ENCODE peak calls at places on chromosome 7, in seven cellular contexts. One of them, this sample, is unnamed.
A peak's percentile ranks its signal among the peaks of the same experiment; 100 is the strongest.

GRCh38 chr7:78254397-78255055 is 456.0 kb downstream of the PHTF2 start:
- DNase-seq in germinal center: no peak
- DNase-seq in heart left ventricle: no peak
- DNase-seq in stimulated activated CD8-positive, alpha-beta memory T cell treated with anti-CD3 and anti-CD28 coated beads, Interleukin-7, amount 100 ng/mL, for 1 hour: no peak
- DNase-seq in BE2C: no peak
- DNase-seq in EH: no peak
- DNase-seq in ovary: no peak
- DNase-seq in this sample: no peak

GRCh38 chr7:2032030-2032875 is 200.5 kb downstream of the MAD1L1 start:
- DNase-seq in germinal center: no peak
- DNase-seq in heart left ventricle: peak; percentile 68
- DNase-seq in stimulated activated CD8-positive, alpha-beta memory T cell treated with anti-CD3 and anti-CD28 coated beads, Interleukin-7, amount 100 ng/mL, for 1 hour: no peak
- DNase-seq in BE2C: peak; percentile 38
- DNase-seq in EH: peak; percentile 67
- DNase-seq in ovary: no peak
- DNase-seq in this sample: no peak

GRCh38 chr7:131355917-131356777 is 28.5 kb downstream of the MKLN1 start:
- DNase-seq in germinal center: no peak
- DNase-seq in heart left ventricle: peak; percentile 29
- DNase-seq in stimulated activated CD8-positive, alpha-beta memory T cell treated with anti-CD3 and anti-CD28 coated beads, Interleukin-7, amount 100 ng/mL, for 1 hour: no peak
- DNase-seq in BE2C: no peak
- DNase-seq in EH: no peak
- DNase-seq in ovary: no peak
- DNase-seq in this sample: no peak

GRCh38 chr7:155858521-155859061 is 46.3 kb upstream of the SHH start:
- DNase-seq in germinal center: no peak
- DNase-seq in heart left ventricle: no peak
- DNase-seq in stimulated activated CD8-positive, alpha-beta memory T cell treated with anti-CD3 and anti-CD28 coated beads, Interleukin-7, amount 100 ng/mL, for 1 hour: no peak
- DNase-seq in BE2C: no peak
- DNase-seq in EH: peak; percentile 3
- DNase-seq in ovary: no peak
- DNase-seq in this sample: no peak

GRCh38 chr7:22726849-22727792 is at the start of gene IL6:
- DNase-seq in germinal center: no peak
- DNase-seq in heart left ventricle: peak; percentile 91
- DNase-seq in stimulated activated CD8-positive, alpha-beta memory T cell treated with anti-CD3 and anti-CD28 coated beads, Interleukin-7, amount 100 ng/mL, for 1 hour: no peak
- DNase-seq in BE2C: peak; percentile 85
- DNase-seq in EH: peak; percentile 95
- DNase-seq in ovary: peak; percentile 88
- DNase-seq in this sample: peak; percentile 67

GRCh38 chr7:600149-600814 is 80.6 kb upstream of the PDGFA start:
- DNase-seq in germinal center: no peak
- DNase-seq in heart left ventricle: peak; percentile 13
- DNase-seq in stimulated activated CD8-positive, alpha-beta memory T cell treated with anti-CD3 and anti-CD28 coated beads, Interleukin-7, amount 100 ng/mL, for 1 hour: no peak
- DNase-seq in BE2C: no peak
- DNase-seq in EH: no peak
- DNase-seq in ovary: peak; percentile 19
- DNase-seq in this sample: no peak

GRCh38 chr7:27032843-27033242 is 63.0 kb downstream of the HOXA1 start:
- DNase-seq in germinal center: no peak
- DNase-seq in heart left ventricle: no peak
- DNase-seq in stimulated activated CD8-positive, alpha-beta memory T cell treated with anti-CD3 and anti-CD28 coated beads, Interleukin-7, amount 100 ng/mL, for 1 hour: no peak
- DNase-seq in BE2C: no peak
- DNase-seq in EH: peak; percentile 74
- DNase-seq in ovary: no peak
- DNase-seq in this sample: no peak

GRCh38 chr7:44212018-44212417 is 11.2 kb downstream of the YKT6 start:
- DNase-seq in germinal center: no peak
- DNase-seq in heart left ventricle: no peak
- DNase-seq in stimulated activated CD8-positive, alpha-beta memory T cell treated with anti-CD3 and anti-CD28 coated beads, Interleukin-7, amount 100 ng/mL, for 1 hour: no peak
- DNase-seq in BE2C: no peak
- DNase-seq in EH: no peak
- DNase-seq in ovary: peak; percentile 17
- DNase-seq in this sample: no peak

GRCh38 chr7:40024048-40024447 is 74.0 kb downstream of the CDK13 start:
- DNase-seq in germinal center: no peak
- DNase-seq in heart left ventricle: no peak
- DNase-seq in stimulated activated CD8-positive, alpha-beta memory T cell treated with anti-CD3 and anti-CD28 coated beads, Interleukin-7, amount 100 ng/mL, for 1 hour: no peak
- DNase-seq in BE2C: no peak
- DNase-seq in EH: no peak
- DNase-seq in ovary: no peak
- DNase-seq in this sample: no peak

GRCh38 chr7:142445019-142445686 is 187.3 kb upstream of the PRSS58 start:
- DNase-seq in germinal center: no peak
- DNase-seq in heart left ventricle: no peak
- DNase-seq in stimulated activated CD8-positive, alpha-beta memory T cell treated with anti-CD3 and anti-CD28 coated beads, Interleukin-7, amount 100 ng/mL, for 1 hour: no peak
- DNase-seq in BE2C: no peak
- DNase-seq in EH: no peak
- DNase-seq in ovary: no peak
- DNase-seq in this sample: no peak

GRCh38 chr7:68107256-68107655 is 1110.6 kb downstream of the TYW1 start:
- DNase-seq in germinal center: no peak
- DNase-seq in heart left ventricle: peak; percentile 52
- DNase-seq in stimulated activated CD8-positive, alpha-beta memory T cell treated with anti-CD3 and anti-CD28 coated beads, Interleukin-7, amount 100 ng/mL, for 1 hour: no peak
- DNase-seq in BE2C: no peak
- DNase-seq in EH: no peak
- DNase-seq in ovary: no peak
- DNase-seq in this sample: no peak

GRCh38 chr7:99953649-99954048 is 22.2 kb downstream of the AZGP1 start:
- DNase-seq in germinal center: no peak
- DNase-seq in heart left ventricle: no peak
- DNase-seq in stimulated activated CD8-positive, alpha-beta memory T cell treated with anti-CD3 and anti-CD28 coated beads, Interleukin-7, amount 100 ng/mL, for 1 hour: no peak
- DNase-seq in BE2C: no peak
- DNase-seq in EH: peak; percentile 40
- DNase-seq in ovary: no peak
- DNase-seq in this sample: no peak

GRCh38 chr7:105567821-105568220 is 13.5 kb downstream of the EFCAB10 start:
- DNase-seq in germinal center: no peak
- DNase-seq in heart left ventricle: no peak
- DNase-seq in stimulated activated CD8-positive, alpha-beta memory T cell treated with anti-CD3 and anti-CD28 coated beads, Interleukin-7, amount 100 ng/mL, for 1 hour: no peak
- DNase-seq in BE2C: no peak
- DNase-seq in EH: peak; percentile 11
- DNase-seq in ovary: no peak
- DNase-seq in this sample: no peak

GRCh38 chr7:17342726-17343125 is 44.3 kb downstream of the AHR start:
- DNase-seq in germinal center: no peak
- DNase-seq in heart left ventricle: no peak
- DNase-seq in stimulated activated CD8-positive, alpha-beta memory T cell treated with anti-CD3 and anti-CD28 coated beads, Interleukin-7, amount 100 ng/mL, for 1 hour: no peak
- DNase-seq in BE2C: no peak
- DNase-seq in EH: peak; percentile 18
- DNase-seq in ovary: no peak
- DNase-seq in this sample: no peak

GRCh38 chr7:18508441-18509427 is 13.2 kb downstream of the HDAC9 start:
- DNase-seq in germinal center: no peak
- DNase-seq in heart left ventricle: no peak
- DNase-seq in stimulated activated CD8-positive, alpha-beta memory T cell treated with anti-CD3 and anti-CD28 coated beads, Interleukin-7, amount 100 ng/mL, for 1 hour: no peak
- DNase-seq in BE2C: no peak
- DNase-seq in EH: peak; percentile 98
- DNase-seq in ovary: no peak
- DNase-seq in this sample: no peak

GRCh38 chr7:159061674-159062212 is 82.9 kb downstream of the VIPR2 start:
- DNase-seq in germinal center: no peak
- DNase-seq in heart left ventricle: no peak
- DNase-seq in stimulated activated CD8-positive, alpha-beta memory T cell treated with anti-CD3 and anti-CD28 coated beads, Interleukin-7, amount 100 ng/mL, for 1 hour: no peak
- DNase-seq in BE2C: no peak
- DNase-seq in EH: no peak
- DNase-seq in ovary: no peak
- DNase-seq in this sample: no peak

GRCh38 chr7:31307941-31308340 is 32.6 kb downstream of the NEUROD6 start:
- DNase-seq in germinal center: no peak
- DNase-seq in heart left ventricle: no peak
- DNase-seq in stimulated activated CD8-positive, alpha-beta memory T cell treated with anti-CD3 and anti-CD28 coated beads, Interleukin-7, amount 100 ng/mL, for 1 hour: no peak
- DNase-seq in BE2C: no peak
- DNase-seq in EH: no peak
- DNase-seq in ovary: no peak
- DNase-seq in this sample: no peak

GRCh38 chr7:18607025-18607424 is 111.5 kb downstream of the HDAC9 start:
- DNase-seq in germinal center: no peak
- DNase-seq in heart left ventricle: no peak
- DNase-seq in stimulated activated CD8-positive, alpha-beta memory T cell treated with anti-CD3 and anti-CD28 coated beads, Interleukin-7, amount 100 ng/mL, for 1 hour: no peak
- DNase-seq in BE2C: no peak
- DNase-seq in EH: peak; percentile 35
- DNase-seq in ovary: no peak
- DNase-seq in this sample: no peak

GRCh38 chr7:105940111-105940510 is 23.0 kb upstream of the CDHR3 start:
- DNase-seq in germinal center: no peak
- DNase-seq in heart left ventricle: no peak
- DNase-seq in stimulated activated CD8-positive, alpha-beta memory T cell treated with anti-CD3 and anti-CD28 coated beads, Interleukin-7, amount 100 ng/mL, for 1 hour: no peak
- DNase-seq in BE2C: peak; percentile 27
- DNase-seq in EH: no peak
- DNase-seq in ovary: no peak
- DNase-seq in this sample: no peak

GRCh38 chr7:131961281-131961680 is 404.9 kb upstream of the PODXL start:
- DNase-seq in germinal center: no peak
- DNase-seq in heart left ventricle: no peak
- DNase-seq in stimulated activated CD8-positive, alpha-beta memory T cell treated with anti-CD3 and anti-CD28 coated beads, Interleukin-7, amount 100 ng/mL, for 1 hour: no peak
- DNase-seq in BE2C: no peak
- DNase-seq in EH: no peak
- DNase-seq in ovary: no peak
- DNase-seq in this sample: no peak

GRCh38 chr7:135774284-135774683 is 25.7 kb upstream of the FAM180A start:
- DNase-seq in germinal center: no peak
- DNase-seq in heart left ventricle: no peak
- DNase-seq in stimulated activated CD8-positive, alpha-beta memory T cell treated with anti-CD3 and anti-CD28 coated beads, Interleukin-7, amount 100 ng/mL, for 1 hour: no peak
- DNase-seq in BE2C: no peak
- DNase-seq in EH: peak; percentile 77
- DNase-seq in ovary: no peak
- DNase-seq in this sample: no peak

GRCh38 chr7:133586253-133586652 is 333.4 kb downstream of the EXOC4 start:
- DNase-seq in germinal center: no peak
- DNase-seq in heart left ventricle: no peak
- DNase-seq in stimulated activated CD8-positive, alpha-beta memory T cell treated with anti-CD3 and anti-CD28 coated beads, Interleukin-7, amount 100 ng/mL, for 1 hour: no peak
- DNase-seq in BE2C: no peak
- DNase-seq in EH: no peak
- DNase-seq in ovary: no peak
- DNase-seq in this sample: no peak

GRCh38 chr7:155456772-155457543 is 971 bp upstream of the EN2 start:
- DNase-seq in germinal center: no peak
- DNase-seq in heart left ventricle: peak; percentile 68
- DNase-seq in stimulated activated CD8-positive, alpha-beta memory T cell treated with anti-CD3 and anti-CD28 coated beads, Interleukin-7, amount 100 ng/mL, for 1 hour: no peak
- DNase-seq in BE2C: no peak
- DNase-seq in EH: peak; percentile 34
- DNase-seq in ovary: peak; percentile 85
- DNase-seq in this sample: no peak

GRCh38 chr7:94276797-94277196 is 117.9 kb upstream of the COL1A2 start:
- DNase-seq in germinal center: no peak
- DNase-seq in heart left ventricle: no peak
- DNase-seq in stimulated activated CD8-positive, alpha-beta memory T cell treated with anti-CD3 and anti-CD28 coated beads, Interleukin-7, amount 100 ng/mL, for 1 hour: no peak
- DNase-seq in BE2C: no peak
- DNase-seq in EH: peak; percentile 68
- DNase-seq in ovary: no peak
- DNase-seq in this sample: peak; percentile 15

GRCh38 chr7:46168671-46169383 is 247.8 kb upstream of the IGFBP3 start:
- DNase-seq in germinal center: no peak
- DNase-seq in heart left ventricle: no peak
- DNase-seq in stimulated activated CD8-positive, alpha-beta memory T cell treated with anti-CD3 and anti-CD28 coated beads, Interleukin-7, amount 100 ng/mL, for 1 hour: no peak
- DNase-seq in BE2C: no peak
- DNase-seq in EH: no peak
- DNase-seq in ovary: no peak
- DNase-seq in this sample: no peak

GRCh38 chr7:17142831-17143541 is 155.5 kb upstream of the AHR start:
- DNase-seq in germinal center: no peak
- DNase-seq in heart left ventricle: no peak
- DNase-seq in stimulated activated CD8-positive, alpha-beta memory T cell treated with anti-CD3 and anti-CD28 coated beads, Interleukin-7, amount 100 ng/mL, for 1 hour: no peak
- DNase-seq in BE2C: no peak
- DNase-seq in EH: peak; percentile 35
- DNase-seq in ovary: no peak
- DNase-seq in this sample: no peak

GRCh38 chr7:75042299-75042698 is 31.3 kb downstream of the RCC1L start:
- DNase-seq in germinal center: no peak
- DNase-seq in heart left ventricle: no peak
- DNase-seq in stimulated activated CD8-positive, alpha-beta memory T cell treated with anti-CD3 and anti-CD28 coated beads, Interleukin-7, amount 100 ng/mL, for 1 hour: no peak
- DNase-seq in BE2C: no peak
- DNase-seq in EH: no peak
- DNase-seq in ovary: peak; percentile 75
- DNase-seq in this sample: no peak

GRCh38 chr7:47534322-47535032 is 47.4 kb downstream of the TNS3 start:
- DNase-seq in germinal center: no peak
- DNase-seq in heart left ventricle: no peak
- DNase-seq in stimulated activated CD8-positive, alpha-beta memory T cell treated with anti-CD3 and anti-CD28 coated beads, Interleukin-7, amount 100 ng/mL, for 1 hour: no peak
- DNase-seq in BE2C: no peak
- DNase-seq in EH: no peak
- DNase-seq in ovary: no peak
- DNase-seq in this sample: no peak

GRCh38 chr7:26990268-26990667 is 105.5 kb downstream of the HOXA1 start:
- DNase-seq in germinal center: no peak
- DNase-seq in heart left ventricle: no peak
- DNase-seq in stimulated activated CD8-positive, alpha-beta memory T cell treated with anti-CD3 and anti-CD28 coated beads, Interleukin-7, amount 100 ng/mL, for 1 hour: no peak
- DNase-seq in BE2C: no peak
- DNase-seq in EH: peak; percentile 7
- DNase-seq in ovary: no peak
- DNase-seq in this sample: no peak

GRCh38 chr7:36784991-36785940 is 61.0 kb upstream of the AOAH start:
- DNase-seq in germinal center: peak; percentile 19
- DNase-seq in heart left ventricle: peak; percentile 62
- DNase-seq in stimulated activated CD8-positive, alpha-beta memory T cell treated with anti-CD3 and anti-CD28 coated beads, Interleukin-7, amount 100 ng/mL, for 1 hour: peak; percentile 38
- DNase-seq in BE2C: no peak
- DNase-seq in EH: no peak
- DNase-seq in ovary: no peak
- DNase-seq in this sample: peak; percentile 66

GRCh38 chr7:130302649-130303048 is 9.7 kb downstream of the CPA4 start:
- DNase-seq in germinal center: no peak
- DNase-seq in heart left ventricle: no peak
- DNase-seq in stimulated activated CD8-positive, alpha-beta memory T cell treated with anti-CD3 and anti-CD28 coated beads, Interleukin-7, amount 100 ng/mL, for 1 hour: no peak
- DNase-seq in BE2C: no peak
- DNase-seq in EH: no peak
- DNase-seq in ovary: no peak
- DNase-seq in this sample: no peak

GRCh38 chr7:127383123-127383835 is 9.2 kb downstream of the ZNF800 start:
- DNase-seq in germinal center: no peak
- DNase-seq in heart left ventricle: no peak
- DNase-seq in stimulated activated CD8-positive, alpha-beta memory T cell treated with anti-CD3 and anti-CD28 coated beads, Interleukin-7, amount 100 ng/mL, for 1 hour: no peak
- DNase-seq in BE2C: no peak
- DNase-seq in EH: peak; percentile 29
- DNase-seq in ovary: no peak
- DNase-seq in this sample: no peak

GRCh38 chr7:42543953-42544352 is 306.9 kb upstream of the GLI3 start:
- DNase-seq in germinal center: no peak
- DNase-seq in heart left ventricle: no peak
- DNase-seq in stimulated activated CD8-positive, alpha-beta memory T cell treated with anti-CD3 and anti-CD28 coated beads, Interleukin-7, amount 100 ng/mL, for 1 hour: no peak
- DNase-seq in BE2C: no peak
- DNase-seq in EH: no peak
- DNase-seq in ovary: no peak
- DNase-seq in this sample: no peak

GRCh38 chr7:25615603-25616002 is 387.3 kb upstream of the NPVF start:
- DNase-seq in germinal center: no peak
- DNase-seq in heart left ventricle: no peak
- DNase-seq in stimulated activated CD8-positive, alpha-beta memory T cell treated with anti-CD3 and anti-CD28 coated beads, Interleukin-7, amount 100 ng/mL, for 1 hour: no peak
- DNase-seq in BE2C: no peak
- DNase-seq in EH: no peak
- DNase-seq in ovary: no peak
- DNase-seq in this sample: no peak

GRCh38 chr7:80916770-80917681 is 1.8 kb downstream of the SEMA3C start:
- DNase-seq in germinal center: no peak
- DNase-seq in heart left ventricle: no peak
- DNase-seq in stimulated activated CD8-positive, alpha-beta memory T cell treated with anti-CD3 and anti-CD28 coated beads, Interleukin-7, amount 100 ng/mL, for 1 hour: no peak
- DNase-seq in BE2C: no peak
- DNase-seq in EH: peak; percentile 49
- DNase-seq in ovary: no peak
- DNase-seq in this sample: no peak

GRCh38 chr7:107969856-107970255 is 33.1 kb downstream of the LAMB1 start:
- DNase-seq in germinal center: no peak
- DNase-seq in heart left ventricle: peak; percentile 36
- DNase-seq in stimulated activated CD8-positive, alpha-beta memory T cell treated with anti-CD3 and anti-CD28 coated beads, Interleukin-7, amount 100 ng/mL, for 1 hour: no peak
- DNase-seq in BE2C: no peak
- DNase-seq in EH: no peak
- DNase-seq in ovary: no peak
- DNase-seq in this sample: no peak

GRCh38 chr7:158740013-158740656 is 35.5 kb upstream of the NCAPG2 start:
- DNase-seq in germinal center: no peak
- DNase-seq in heart left ventricle: no peak
- DNase-seq in stimulated activated CD8-positive, alpha-beta memory T cell treated with anti-CD3 and anti-CD28 coated beads, Interleukin-7, amount 100 ng/mL, for 1 hour: no peak
- DNase-seq in BE2C: no peak
- DNase-seq in EH: peak; percentile 88
- DNase-seq in ovary: peak; percentile 52
- DNase-seq in this sample: no peak

GRCh38 chr7:138167869-138168296 is 91.6 kb downstream of the AKR1D1 start:
- DNase-seq in germinal center: no peak
- DNase-seq in heart left ventricle: no peak
- DNase-seq in stimulated activated CD8-positive, alpha-beta memory T cell treated with anti-CD3 and anti-CD28 coated beads, Interleukin-7, amount 100 ng/mL, for 1 hour: no peak
- DNase-seq in BE2C: no peak
- DNase-seq in EH: no peak
- DNase-seq in ovary: no peak
- DNase-seq in this sample: no peak

This sample was measured in naive B cell.